ENCODE peak calls at places on chromosome 16, in five cellular contexts. V is neuronal stem cell, R is trophoblast cell, J is H9, B is mesenchymal stem cell. I is an unnamed sample.

GRCh38 chr16:71432906-71433305 is 8.9 kb downstream of the TLE7 start:
- DNase-seq in V (no peak), R (no peak), J (no peak), B (no peak), I (no peak)

GRCh38 chr16:87465306-87465705 is 27.5 kb downstream of the ZCCHC14 start:
- DNase-seq in V (no peak), R (peak), J (no peak), B (peak), I (peak)

GRCh38 chr16:17367932-17368331 is 102.8 kb downstream of the XYLT1 start:
- DNase-seq in V (peak), R (no peak), J (peak), B (no peak), I (peak)

GRCh38 chr16:70746040-70746707 is 54.8 kb downstream of the VAC14 start:
- DNase-seq in V (no peak), R (peak), J (no peak), B (peak), I (peak)

GRCh38 chr16:50711862-50712567 is 18.6 kb downstream of the NOD2 start:
- DNase-seq in V (no peak), R (no peak), J (no peak), B (no peak), I (no peak)

GRCh38 chr16:27945233-27945975 is 118.1 kb downstream of the GSG1L start:
- DNase-seq in V (no peak), R (no peak), J (peak), B (no peak), I (no peak)

GRCh38 chr16:5064915-5065314 is 841 bp downstream of the C16orf89 start:
- DNase-seq in V (no peak), R (no peak), J (no peak), B (no peak), I (peak)

GRCh38 chr16:74738816-74739215 is 35.8 kb downstream of the FA2H start:
- DNase-seq in V (no peak), R (no peak), J (no peak), B (no peak), I (no peak)

GRCh38 chr16:3774156-3774767 is 56.9 kb upstream of the TRAP1 start:
- DNase-seq in V (no peak), R (no peak), J (no peak), B (no peak), I (peak)

GRCh38 chr16:20319406-20319805 is 7.9 kb downstream of the GP2 start:
- DNase-seq in V (no peak), R (no peak), J (no peak), B (no peak), I (no peak)

GRCh38 chr16:10180771-10181163 is 1.5 kb downstream of the GRIN2A start:
- DNase-seq in V (peak), R (peak), J (peak), B (peak), I (no peak)

GRCh38 chr16:81548901-81549546 is 104.4 kb downstream of the CMIP start:
- DNase-seq in V (no peak), R (no peak), J (no peak), B (no peak), I (no peak)

GRCh38 chr16:4059969-4060368 is 56.3 kb downstream of the ADCY9 start:
- DNase-seq in V (no peak), R (no peak), J (no peak), B (no peak), I (no peak)

GRCh38 chr16:11112723-11113348 is 143.2 kb downstream of the SOCS1 start:
- DNase-seq in V (no peak), R (no peak), J (no peak), B (no peak), I (no peak)

GRCh38 chr16:31193874-31194273 is 8.7 kb downstream of the PYCARD start:
- DNase-seq in V (no peak), R (peak), J (no peak), B (no peak), I (no peak)

GRCh38 chr16:87438611-87438985 is 46.5 kb downstream of the MAP1LC3B start:
- DNase-seq in V (no peak), R (no peak), J (no peak), B (no peak), I (no peak)

GRCh38 chr16:71626018-71626857 is at the start of gene MARVELD3:
- DNase-seq in V (no peak), R (peak), J (peak), B (no peak), I (no peak)

GRCh38 chr16:89408315-89408714 is 82.0 kb downstream of the ANKRD11 start:
- DNase-seq in V (no peak), R (no peak), J (no peak), B (no peak), I (no peak)

GRCh38 chr16:62079236-62079635 is 43.0 kb upstream of the CDH8 start:
- DNase-seq in V (no peak), R (no peak), J (no peak), B (no peak), I (no peak)

GRCh38 chr16:24174977-24175376 is 81.2 kb upstream of the CACNG3 start:
- DNase-seq in V (no peak), R (no peak), J (no peak), B (no peak), I (no peak)

GRCh38 chr16:88977028-88977844 is at the start of gene CBFA2T3:
- DNase-seq in V (no peak), R (peak), J (no peak), B (peak), I (no peak)

GRCh38 chr16:86991679-86992078 is 325.5 kb downstream of the C16orf95 start:
- DNase-seq in V (no peak), R (no peak), J (no peak), B (peak), I (peak)

GRCh38 chr16:30923554-30924085 is at the start of gene FBXL19:
- DNase-seq in V (peak), R (no peak), J (no peak), B (no peak), I (no peak)

GRCh38 chr16:56793504-56793903 is 63.6 kb downstream of the NUP93 start:
- DNase-seq in V (no peak), R (peak), J (no peak), B (peak), I (peak)

GRCh38 chr16:89695875-89696597 is 5.5 kb downstream of the SPATA2L start:
- DNase-seq in V (no peak), R (no peak), J (no peak), B (no peak), I (no peak)

GRCh38 chr16:50282010-50282538 is 15.7 kb downstream of the ADCY7 start:
- DNase-seq in V (no peak), R (peak), J (no peak), B (no peak), I (no peak)

GRCh38 chr16:86424413-86424812 is 85.9 kb upstream of the FOXF1 start:
- DNase-seq in V (no peak), R (no peak), J (no peak), B (peak), I (no peak)

GRCh38 chr16:75289189-75289588 is 37.8 kb upstream of the BCAR1 start:
- DNase-seq in V (no peak), R (no peak), J (no peak), B (peak), I (peak)

GRCh38 chr16:75078886-75079285 is 37.7 kb downstream of the LDHD start:
- DNase-seq in V (no peak), R (peak), J (no peak), B (no peak), I (no peak)

GRCh38 chr16:29775742-29776408 is 2.2 kb upstream of the ZG16 start:
- DNase-seq in V (no peak), R (no peak), J (no peak), B (peak), I (peak)

GRCh38 chr16:83253526-83253925 is 554.3 kb upstream of the HSBP1 start:
- DNase-seq in V (no peak), R (no peak), J (no peak), B (no peak), I (no peak)

GRCh38 chr16:10541396-10541795 is 39.0 kb downstream of the EMP2 start:
- DNase-seq in V (no peak), R (no peak), J (no peak), B (no peak), I (no peak)

GRCh38 chr16:31471875-31472558 is at the start of gene TGFB1I1:
- DNase-seq in V (no peak), R (no peak), J (peak), B (peak), I (peak)

GRCh38 chr16:57533618-57534336 is 2.6 kb downstream of the CCDC102A start:
- DNase-seq in V (no peak), R (no peak), J (peak), B (no peak), I (no peak)

GRCh38 chr16:10577305-10578202 is 2.8 kb downstream of the EMP2 start:
- DNase-seq in V (no peak), R (no peak), J (peak), B (no peak), I (no peak)

GRCh38 chr16:54286330-54287017 is at the start of gene IRX3:
- DNase-seq in V (peak), R (peak), J (peak), B (peak), I (peak)

GRCh38 chr16:1707193-1707790 is 1.3 kb downstream of the MAPK8IP3 start:
- DNase-seq in V (no peak), R (peak), J (no peak), B (peak), I (peak)

GRCh38 chr16:1708083-1708767 is 2.2 kb downstream of the MAPK8IP3 start:
- DNase-seq in V (no peak), R (peak), J (no peak), B (no peak), I (no peak)

GRCh38 chr16:1708768-1709180 is 2.8 kb downstream of the MAPK8IP3 start:
- DNase-seq in V (no peak), R (peak), J (no peak), B (no peak), I (peak)

GRCh38 chr16:1705688-1706385 is at the start of gene MAPK8IP3:
- DNase-seq in V (peak), R (peak), J (peak), B (peak), I (peak)

DNA sequence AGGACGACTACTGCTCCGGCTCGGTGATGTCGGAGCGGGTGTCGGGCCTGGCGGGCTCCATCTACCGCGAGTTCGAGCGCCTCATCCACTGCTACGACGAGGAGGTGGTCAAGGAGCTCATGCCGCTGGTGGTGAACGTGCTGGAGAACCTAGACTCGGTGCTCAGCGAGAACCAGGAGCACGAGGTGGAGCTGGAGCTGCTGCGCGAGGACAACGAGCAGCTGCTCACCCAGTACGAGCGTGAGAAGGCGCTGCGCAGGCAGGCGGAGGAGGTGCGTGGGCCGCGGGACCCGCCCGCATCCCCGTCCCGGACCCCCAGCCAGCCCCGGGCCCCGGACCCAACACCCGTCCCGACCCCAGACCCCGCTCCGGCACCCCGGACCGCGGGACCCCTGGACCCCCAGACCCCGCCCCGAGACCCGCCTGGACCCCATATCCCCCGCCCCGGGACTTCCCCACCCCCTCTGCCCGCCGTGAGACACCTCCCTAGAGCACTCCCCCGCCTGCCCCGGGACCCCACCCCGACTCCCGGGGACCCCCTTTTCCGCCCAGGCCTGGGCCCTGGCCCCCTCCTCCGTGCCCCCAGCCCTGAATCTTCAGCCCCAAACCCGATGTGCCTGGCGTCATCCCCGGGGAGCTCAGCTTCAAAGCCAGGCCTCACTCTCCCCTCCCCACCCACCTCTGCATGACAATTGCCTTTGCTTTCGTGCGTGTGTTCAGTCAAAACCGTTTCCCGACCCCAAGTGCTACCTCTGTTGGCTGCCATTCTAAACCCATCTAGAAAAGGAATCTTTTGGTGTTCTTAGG is 594 bp downstream of the MAPK8IP3 start:
- DNase-seq in V (no peak), R (no peak), J (no peak), B (peak), I (peak)
- H3K14ac ChIP-seq in V (peak), R (peak), J (peak), B (peak), I (peak)

GRCh38 chr16:6286176-6286575 is 1046.5 kb upstream of the RBFOX1 start:
- DNase-seq in V (no peak), R (no peak), J (no peak), B (no peak), I (no peak)
- H3K4me2 ChIP-seq in V (no peak), R (no peak), J (no peak), B (no peak), I (no peak)

GRCh38 chr16:69064789-69065313 is 40.6 kb upstream of the HAS3 start:
- DNase-seq in V (no peak), R (no peak), J (no peak), B (no peak), I (no peak)
- H3K14ac ChIP-seq in V (no peak), R (no peak), J (peak), B (peak), I (no peak)

GRCh38 chr16:68076560-68076959 is 8.6 kb upstream of the NFATC3 start:
- DNase-seq in V (no peak), R (no peak), J (no peak), B (no peak), I (no peak)

GRCh38 chr16:68075980-68076379 is 9.2 kb upstream of the NFATC3 start:
- DNase-seq in V (no peak), R (no peak), J (no peak), B (no peak), I (no peak)

GRCh38 chr16:68073902-68074760 is 11.0 kb upstream of the NFATC3 start:
- DNase-seq in V (no peak), R (no peak), J (no peak), B (no peak), I (no peak)

GRCh38 chr16:68072038-68072695 is 13.0 kb upstream of the NFATC3 start:
- DNase-seq in V (no peak), R (peak), J (no peak), B (peak), I (peak)

GRCh38 chr16:68074850-68075249 is 10.3 kb upstream of the NFATC3 start:
- DNase-seq in V (no peak), R (no peak), J (no peak), B (no peak), I (no peak)
- H3K4me2 ChIP-seq in V (no peak), R (no peak), J (no peak), B (no peak), I (no peak)

I was measured in IMR-90.